ENCODE peak calls at places on chromosome 13, in four cellular contexts. One of them, this sample, is unnamed.

GRCh38 chr13:113338451-113338850 is 25.5 kb downstream of the GRTP1 start:
- DNase-seq in brain microvascular endothelial cell: no peak
- DNase-seq in right lobe of liver: no peak
- DNase-seq in body of pancreas: no peak
- DNase-seq in this sample: no peak

GRCh38 chr13:37640499-37640898 is 41.9 kb upstream of the POSTN start:
- DNase-seq in brain microvascular endothelial cell: peak; percentile 64
- DNase-seq in right lobe of liver: no peak
- DNase-seq in body of pancreas: no peak
- DNase-seq in this sample: peak; percentile 12

GRCh38 chr13:74204606-74205312 is 70.6 kb upstream of the KLF12 start:
- DNase-seq in brain microvascular endothelial cell: peak; percentile 83
- DNase-seq in right lobe of liver: no peak
- DNase-seq in body of pancreas: no peak
- DNase-seq in this sample: no peak

GRCh38 chr13:25911020-25911419 is 140.8 kb downstream of the SHISA2 start:
- DNase-seq in brain microvascular endothelial cell: no peak
- DNase-seq in right lobe of liver: no peak
- DNase-seq in body of pancreas: no peak
- DNase-seq in this sample: no peak

GRCh38 chr13:113769881-113770280 is 10.9 kb downstream of the TMEM255B start:
- DNase-seq in brain microvascular endothelial cell: no peak
- DNase-seq in right lobe of liver: no peak
- DNase-seq in body of pancreas: no peak
- DNase-seq in this sample: no peak

GRCh38 chr13:49995535-49996165 is 1.2 kb upstream of the TRIM13 start:
- DNase-seq in brain microvascular endothelial cell: peak; percentile 16
- DNase-seq in right lobe of liver: no peak
- DNase-seq in body of pancreas: no peak
- DNase-seq in this sample: no peak

GRCh38 chr13:77698211-77699058 is 948 bp downstream of the SLAIN1 start:
- DNase-seq in brain microvascular endothelial cell: no peak
- DNase-seq in right lobe of liver: peak; percentile 54
- DNase-seq in body of pancreas: peak; percentile 59
- DNase-seq in this sample: peak; percentile 70

GRCh38 chr13:98878421-98879126 is 99.3 kb downstream of the DOCK9 start:
- DNase-seq in brain microvascular endothelial cell: no peak
- DNase-seq in right lobe of liver: no peak
- DNase-seq in body of pancreas: no peak
- DNase-seq in this sample: no peak

GRCh38 chr13:98150836-98151489 is 8.1 kb downstream of the FARP1 start:
- DNase-seq in brain microvascular endothelial cell: no peak
- DNase-seq in right lobe of liver: no peak
- DNase-seq in body of pancreas: no peak
- DNase-seq in this sample: no peak

GRCh38 chr13:33452873-33453558 is 167.5 kb upstream of the STARD13 start:
- DNase-seq in brain microvascular endothelial cell: no peak
- DNase-seq in right lobe of liver: no peak
- DNase-seq in body of pancreas: no peak
- DNase-seq in this sample: no peak

GRCh38 chr13:109790071-109790470 is 3.7 kb upstream of the IRS2 start:
- DNase-seq in brain microvascular endothelial cell: no peak
- DNase-seq in right lobe of liver: no peak
- DNase-seq in body of pancreas: no peak
- DNase-seq in this sample: no peak

GRCh38 chr13:67238277-67238859 is 8.2 kb upstream of the PCDH9 start:
- DNase-seq in brain microvascular endothelial cell: no peak
- DNase-seq in right lobe of liver: no peak
- DNase-seq in body of pancreas: no peak
- DNase-seq in this sample: no peak

GRCh38 chr13:78430811-78431210 is 172.5 kb downstream of the POU4F1 start:
- DNase-seq in brain microvascular endothelial cell: no peak
- DNase-seq in right lobe of liver: no peak
- DNase-seq in body of pancreas: no peak
- DNase-seq in this sample: no peak

GRCh38 chr13:72651196-72651595 is 76.2 kb downstream of the MZT1 start:
- DNase-seq in brain microvascular endothelial cell: peak; percentile 2
- DNase-seq in right lobe of liver: no peak
- DNase-seq in body of pancreas: no peak
- DNase-seq in this sample: no peak

GRCh38 chr13:91553584-91553983 is 155.2 kb downstream of the GPC5 start:
- DNase-seq in brain microvascular endothelial cell: no peak
- DNase-seq in right lobe of liver: no peak
- DNase-seq in body of pancreas: no peak
- DNase-seq in this sample: no peak

GRCh38 chr13:26557051-26557392 is 461 bp upstream of the WASF3 start:
- DNase-seq in brain microvascular endothelial cell: no peak
- DNase-seq in right lobe of liver: no peak
- DNase-seq in body of pancreas: no peak
- DNase-seq in this sample: no peak

GRCh38 chr13:73809561-73809960 is 324.6 kb downstream of the KLF12 start:
- DNase-seq in brain microvascular endothelial cell: peak; percentile 32
- DNase-seq in right lobe of liver: no peak
- DNase-seq in body of pancreas: no peak
- DNase-seq in this sample: no peak

GRCh38 chr13:82294226-82294625 is 1588.0 kb downstream of the SLITRK1 start:
- DNase-seq in brain microvascular endothelial cell: no peak
- DNase-seq in right lobe of liver: no peak
- DNase-seq in body of pancreas: no peak
- DNase-seq in this sample: no peak

GRCh38 chr13:98349731-98350305 is 172.7 kb upstream of the RNF113B start:
- DNase-seq in brain microvascular endothelial cell: no peak
- DNase-seq in right lobe of liver: peak; percentile 54
- DNase-seq in body of pancreas: peak; percentile 39
- DNase-seq in this sample: peak; percentile 37

GRCh38 chr13:82275644-82276043 is 1606.6 kb downstream of the SLITRK1 start:
- DNase-seq in brain microvascular endothelial cell: no peak
- DNase-seq in right lobe of liver: no peak
- DNase-seq in body of pancreas: no peak
- DNase-seq in this sample: no peak

GRCh38 chr13:74891610-74892009 is 590.4 kb downstream of the TBC1D4 start:
- DNase-seq in brain microvascular endothelial cell: peak; percentile 28
- DNase-seq in right lobe of liver: no peak
- DNase-seq in body of pancreas: no peak
- DNase-seq in this sample: no peak

GRCh38 chr13:30143671-30144400 is 163.5 kb downstream of the KATNAL1 start:
- DNase-seq in brain microvascular endothelial cell: peak; percentile 43
- DNase-seq in right lobe of liver: no peak
- DNase-seq in body of pancreas: no peak
- DNase-seq in this sample: no peak

GRCh38 chr13:30422056-30422914 is at the start of gene UBE2L5:
- DNase-seq in brain microvascular endothelial cell: peak; percentile 40
- DNase-seq in right lobe of liver: peak; percentile 87
- DNase-seq in body of pancreas: peak; percentile 82
- DNase-seq in this sample: peak; percentile 86

GRCh38 chr13:30743319-30744055 is 8.1 kb downstream of the ALOX5AP start:
- DNase-seq in brain microvascular endothelial cell: peak; percentile 99
- DNase-seq in right lobe of liver: no peak
- DNase-seq in body of pancreas: no peak
- DNase-seq in this sample: no peak

GRCh38 chr13:80737513-80737912 is 396.6 kb upstream of the SPRY2 start:
- DNase-seq in brain microvascular endothelial cell: no peak
- DNase-seq in right lobe of liver: no peak
- DNase-seq in body of pancreas: no peak
- DNase-seq in this sample: no peak

GRCh38 chr13:46062190-46062589 is 9.6 kb upstream of the ZC3H13 start:
- DNase-seq in brain microvascular endothelial cell: peak; percentile 77
- DNase-seq in right lobe of liver: no peak
- DNase-seq in body of pancreas: no peak
- DNase-seq in this sample: no peak

GRCh38 chr13:52707375-52707774 is 32.2 kb downstream of the CNMD start:
- DNase-seq in brain microvascular endothelial cell: no peak
- DNase-seq in right lobe of liver: no peak
- DNase-seq in body of pancreas: no peak
- DNase-seq in this sample: no peak

GRCh38 chr13:93226623-93227279 is at the start of gene GPC6:
- DNase-seq in brain microvascular endothelial cell: peak; percentile 91
- DNase-seq in right lobe of liver: peak; percentile 70
- DNase-seq in body of pancreas: no peak
- DNase-seq in this sample: peak; percentile 70

GRCh38 chr13:57787058-57787791 is 155.7 kb downstream of the PCDH17 start:
- DNase-seq in brain microvascular endothelial cell: no peak
- DNase-seq in right lobe of liver: no peak
- DNase-seq in body of pancreas: no peak
- DNase-seq in this sample: peak; percentile 5

GRCh38 chr13:60873116-60873515 is 476.1 kb downstream of the TDRD3 start:
- DNase-seq in brain microvascular endothelial cell: no peak
- DNase-seq in right lobe of liver: no peak
- DNase-seq in body of pancreas: no peak
- DNase-seq in this sample: no peak

GRCh38 chr13:100550433-100550832 is 38.2 kb downstream of the GGACT start:
- DNase-seq in brain microvascular endothelial cell: peak; percentile 53
- DNase-seq in right lobe of liver: no peak
- DNase-seq in body of pancreas: no peak
- DNase-seq in this sample: no peak

GRCh38 chr13:26025771-26026170 is 26.0 kb downstream of the SHISA2 start:
- DNase-seq in brain microvascular endothelial cell: no peak
- DNase-seq in right lobe of liver: no peak
- DNase-seq in body of pancreas: no peak
- DNase-seq in this sample: no peak

GRCh38 chr13:47459512-47459911 is 541.6 kb downstream of the SUCLA2 start:
- DNase-seq in brain microvascular endothelial cell: no peak
- DNase-seq in right lobe of liver: no peak
- DNase-seq in body of pancreas: no peak
- DNase-seq in this sample: no peak

GRCh38 chr13:36006347-36006746 is 124.8 kb downstream of the DCLK1 start:
- DNase-seq in brain microvascular endothelial cell: no peak
- DNase-seq in right lobe of liver: no peak
- DNase-seq in body of pancreas: no peak
- DNase-seq in this sample: no peak

GRCh38 chr13:46396341-46396740 is 9.3 kb upstream of the RUBCNL start:
- DNase-seq in brain microvascular endothelial cell: no peak
- DNase-seq in right lobe of liver: no peak
- DNase-seq in body of pancreas: no peak
- DNase-seq in this sample: no peak

GRCh38 chr13:98089246-98089645 is 53.6 kb upstream of the FARP1 start:
- DNase-seq in brain microvascular endothelial cell: peak; percentile 68
- DNase-seq in right lobe of liver: no peak
- DNase-seq in body of pancreas: no peak
- DNase-seq in this sample: no peak

GRCh38 chr13:103788061-103788652 is 721.9 kb upstream of the SLC10A2 start:
- DNase-seq in brain microvascular endothelial cell: peak; percentile 14
- DNase-seq in right lobe of liver: no peak
- DNase-seq in body of pancreas: no peak
- DNase-seq in this sample: peak; percentile 8
- TF ChIP-seq CTCF in brain microvascular endothelial cell: peak; percentile 57
- TF ChIP-seq CTCF in right lobe of liver: peak; percentile 27
- TF ChIP-seq CTCF in body of pancreas: no peak
- TF ChIP-seq CTCF in this sample: no peak

DNA sequence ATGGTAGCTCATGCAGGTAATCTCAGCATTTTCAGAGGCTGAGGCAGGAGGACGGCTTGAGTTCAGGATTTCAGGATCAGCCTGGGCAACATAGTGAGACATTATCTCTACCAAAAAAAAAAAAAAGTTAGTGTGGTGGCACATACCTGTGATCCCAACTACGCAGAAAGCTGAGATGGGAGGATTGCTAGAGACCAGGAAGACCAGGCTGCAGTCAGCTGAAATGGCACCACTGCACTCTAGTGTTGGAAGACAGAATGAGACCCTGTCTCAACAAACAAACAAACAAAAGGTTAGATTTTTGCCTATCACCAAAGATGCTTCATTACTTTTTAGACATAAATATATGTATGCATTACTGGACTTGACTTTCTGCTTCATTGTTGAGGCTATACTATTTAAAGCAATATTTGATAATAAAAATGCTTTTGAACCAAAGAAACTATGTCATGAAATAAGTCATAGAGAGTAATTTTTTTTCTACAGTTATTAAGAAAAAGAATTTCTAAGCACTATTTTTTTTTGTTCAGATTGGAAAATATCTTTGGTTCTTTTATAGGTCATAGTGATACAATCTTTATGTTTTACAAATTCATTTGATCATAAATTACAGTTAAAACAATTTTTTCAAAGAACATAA is 1180.1 kb upstream of the ATXN8OS start:
- DNase-seq in brain microvascular endothelial cell: no peak
- DNase-seq in right lobe of liver: no peak
- DNase-seq in body of pancreas: no peak
- DNase-seq in this sample: peak; percentile 28
- TF ChIP-seq CTCF in brain microvascular endothelial cell: peak; percentile 70
- TF ChIP-seq CTCF in right lobe of liver: peak; percentile 14
- TF ChIP-seq CTCF in body of pancreas: peak; percentile 40
- TF ChIP-seq CTCF in this sample: peak; percentile 70

GRCh38 chr13:51453308-51453958 is 597 bp upstream of the INTS6 start:
- DNase-seq in brain microvascular endothelial cell: peak; percentile 49
- DNase-seq in right lobe of liver: no peak
- DNase-seq in body of pancreas: no peak
- DNase-seq in this sample: peak; percentile 84
- TF ChIP-seq CTCF in brain microvascular endothelial cell: no peak
- TF ChIP-seq CTCF in right lobe of liver: no peak
- TF ChIP-seq CTCF in body of pancreas: no peak
- TF ChIP-seq CTCF in this sample: no peak

GRCh38 chr13:42836930-42837329 is 55.5 kb downstream of the FAM216B start:
- DNase-seq in brain microvascular endothelial cell: peak; percentile 68
- DNase-seq in right lobe of liver: peak; percentile 53
- DNase-seq in body of pancreas: peak; percentile 41
- DNase-seq in this sample: no peak
- TF ChIP-seq CTCF in brain microvascular endothelial cell: peak; percentile 73
- TF ChIP-seq CTCF in right lobe of liver: peak; percentile 41
- TF ChIP-seq CTCF in body of pancreas: peak; percentile 40
- TF ChIP-seq CTCF in this sample: no peak

DNA sequence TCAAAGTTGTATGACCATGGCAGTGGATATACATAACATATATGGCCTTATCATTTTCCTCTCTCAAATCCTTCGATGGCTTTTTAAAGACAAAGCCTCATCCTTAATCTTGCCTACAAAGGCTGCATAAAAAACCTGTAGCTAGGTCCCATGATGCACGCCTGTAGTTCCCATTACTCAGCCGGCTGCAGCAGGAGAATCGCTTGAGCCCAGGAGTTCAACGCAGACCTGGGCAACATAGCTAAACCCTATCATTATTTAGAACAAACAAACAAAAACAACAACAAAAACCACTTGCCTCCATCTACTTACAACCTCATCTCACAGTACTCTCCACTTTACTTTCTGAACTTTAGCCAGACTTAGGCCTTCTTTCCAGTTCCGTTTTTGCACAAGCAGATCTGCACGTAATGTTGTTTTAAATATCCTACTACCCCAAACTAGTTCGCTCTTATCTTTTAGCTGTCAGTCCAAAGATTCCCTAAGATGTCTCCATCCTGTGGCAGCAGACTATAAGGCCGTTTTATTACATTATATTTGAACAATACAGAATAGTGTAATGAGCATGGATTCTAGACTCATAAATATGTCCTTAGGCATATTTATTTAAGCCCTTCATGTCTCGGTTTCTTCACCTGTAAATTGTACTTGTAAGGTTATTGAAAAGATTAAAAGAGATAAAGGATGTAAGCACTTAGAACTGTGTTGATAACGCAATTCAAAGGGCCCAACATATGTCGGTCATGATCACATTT is 969 bp upstream of the POMP start:
- DNase-seq in brain microvascular endothelial cell: no peak
- DNase-seq in right lobe of liver: no peak
- DNase-seq in body of pancreas: no peak
- DNase-seq in this sample: no peak
- TF ChIP-seq CTCF in brain microvascular endothelial cell: peak; percentile 33
- TF ChIP-seq CTCF in right lobe of liver: no peak
- TF ChIP-seq CTCF in body of pancreas: no peak
- TF ChIP-seq CTCF in this sample: no peak

GRCh38 chr13:24263652-24264051 is 45.7 kb upstream of the C1QTNF9 start:
- DNase-seq in brain microvascular endothelial cell: peak; percentile 70
- DNase-seq in right lobe of liver: no peak
- DNase-seq in body of pancreas: no peak
- DNase-seq in this sample: no peak
- TF ChIP-seq CTCF in brain microvascular endothelial cell: no peak
- TF ChIP-seq CTCF in right lobe of liver: no peak
- TF ChIP-seq CTCF in body of pancreas: no peak
- TF ChIP-seq CTCF in this sample: no peak

This sample was measured in nephron progenitor cell.